ENCODE peak calls at places on chromosomes 1 and 21, in six cellular contexts. One of them, this sample, is unnamed.

GRCh38 chr21:22965455-22966125 is 1967.4 kb downstream of the NCAM2 start:
- DNase-seq in astrocyte: no peak
- DNase-seq in A549: no peak
- DNase-seq in MM.1S: no peak
- DNase-seq in neural progenitor cell: no peak
- DNase-seq in fibroblast of lung: no peak
- DNase-seq in this sample: peak; percentile 26

GRCh38 chr1:213326666-213327317 is 275.8 kb downstream of the RPS6KC1 start:
- DNase-seq in astrocyte: peak; percentile 75
- DNase-seq in fibroblast of lung: peak; percentile 69
- DNase-seq in neural progenitor cell: no peak
- DNase-seq in A549: no peak
- DNase-seq in MM.1S: no peak
- DNase-seq in this sample: no peak

GRCh38 chr1:11052839-11053757 is 6.1 kb upstream of the MASP2 start:
- DNase-seq in astrocyte: no peak
- DNase-seq in A549: no peak
- DNase-seq in neural progenitor cell: no peak
- DNase-seq in fibroblast of lung: no peak
- DNase-seq in MM.1S: peak; percentile 32
- DNase-seq in this sample: no peak

GRCh38 chr1:235632538-235633219 is 16.9 kb downstream of the GNG4 start:
- DNase-seq in neural progenitor cell: peak; percentile 46
- DNase-seq in fibroblast of lung: peak; percentile 43
- DNase-seq in astrocyte: peak; percentile 74
- DNase-seq in MM.1S: peak; percentile 63
- DNase-seq in A549: no peak
- DNase-seq in this sample: peak; percentile 37

GRCh38 chr21:32590130-32590529 is 4.8 kb upstream of the TCP10L start:
- DNase-seq in fibroblast of lung: no peak
- DNase-seq in neural progenitor cell: no peak
- DNase-seq in astrocyte: no peak
- DNase-seq in A549: no peak
- DNase-seq in MM.1S: no peak
- DNase-seq in this sample: no peak

GRCh38 chr1:202074985-202075773 is 47.5 kb upstream of the GPR37L1 start:
- DNase-seq in neural progenitor cell: no peak
- DNase-seq in MM.1S: no peak
- DNase-seq in fibroblast of lung: no peak
- DNase-seq in A549: no peak
- DNase-seq in astrocyte: no peak
- DNase-seq in this sample: no peak

GRCh38 chr1:246597340-246597739 is 31.1 kb downstream of the CNST start:
- DNase-seq in astrocyte: peak; percentile 58
- DNase-seq in fibroblast of lung: peak; percentile 94
- DNase-seq in A549: no peak
- DNase-seq in MM.1S: no peak
- DNase-seq in neural progenitor cell: no peak
- DNase-seq in this sample: peak; percentile 82

GRCh38 chr1:227888404-227889046 is 59.2 kb downstream of the WNT9A start:
- DNase-seq in MM.1S: no peak
- DNase-seq in neural progenitor cell: no peak
- DNase-seq in A549: no peak
- DNase-seq in fibroblast of lung: no peak
- DNase-seq in astrocyte: no peak
- DNase-seq in this sample: no peak

GRCh38 chr1:21577324-21577723 is 68.1 kb downstream of the ALPL start:
- DNase-seq in neural progenitor cell: no peak
- DNase-seq in A549: no peak
- DNase-seq in astrocyte: no peak
- DNase-seq in fibroblast of lung: no peak
- DNase-seq in MM.1S: no peak
- DNase-seq in this sample: no peak
- H3K4me1 ChIP-seq in neural progenitor cell: peaks cover 13% of the 10 kb centered on the region
- H3K4me1 ChIP-seq in A549: peaks cover 13% of the 10 kb centered on the region
- H3K4me1 ChIP-seq in astrocyte: peaks cover 10% of the 10 kb centered on the region
- H3K4me1 ChIP-seq in fibroblast of lung: no peaks in the 10 kb centered on the region
- H3K4me1 ChIP-seq in MM.1S: no peaks in the 10 kb centered on the region
- H3K4me1 ChIP-seq in this sample: no peaks in the 10 kb centered on the region

GRCh38 chr1:43843684-43844083 is 89.9 kb upstream of the ARTN start:
- DNase-seq in astrocyte: no peak
- DNase-seq in fibroblast of lung: no peak
- DNase-seq in MM.1S: no peak
- DNase-seq in A549: no peak
- DNase-seq in neural progenitor cell: no peak
- DNase-seq in this sample: no peak
- TF ChIP-seq CTCF in astrocyte: no peak
- TF ChIP-seq CTCF in fibroblast of lung: no peak
- TF ChIP-seq CTCF in MM.1S: no peak
- TF ChIP-seq CTCF in A549: no peak
- TF ChIP-seq CTCF in neural progenitor cell: no peak
- TF ChIP-seq CTCF in this sample: peak; percentile 44

DNA sequence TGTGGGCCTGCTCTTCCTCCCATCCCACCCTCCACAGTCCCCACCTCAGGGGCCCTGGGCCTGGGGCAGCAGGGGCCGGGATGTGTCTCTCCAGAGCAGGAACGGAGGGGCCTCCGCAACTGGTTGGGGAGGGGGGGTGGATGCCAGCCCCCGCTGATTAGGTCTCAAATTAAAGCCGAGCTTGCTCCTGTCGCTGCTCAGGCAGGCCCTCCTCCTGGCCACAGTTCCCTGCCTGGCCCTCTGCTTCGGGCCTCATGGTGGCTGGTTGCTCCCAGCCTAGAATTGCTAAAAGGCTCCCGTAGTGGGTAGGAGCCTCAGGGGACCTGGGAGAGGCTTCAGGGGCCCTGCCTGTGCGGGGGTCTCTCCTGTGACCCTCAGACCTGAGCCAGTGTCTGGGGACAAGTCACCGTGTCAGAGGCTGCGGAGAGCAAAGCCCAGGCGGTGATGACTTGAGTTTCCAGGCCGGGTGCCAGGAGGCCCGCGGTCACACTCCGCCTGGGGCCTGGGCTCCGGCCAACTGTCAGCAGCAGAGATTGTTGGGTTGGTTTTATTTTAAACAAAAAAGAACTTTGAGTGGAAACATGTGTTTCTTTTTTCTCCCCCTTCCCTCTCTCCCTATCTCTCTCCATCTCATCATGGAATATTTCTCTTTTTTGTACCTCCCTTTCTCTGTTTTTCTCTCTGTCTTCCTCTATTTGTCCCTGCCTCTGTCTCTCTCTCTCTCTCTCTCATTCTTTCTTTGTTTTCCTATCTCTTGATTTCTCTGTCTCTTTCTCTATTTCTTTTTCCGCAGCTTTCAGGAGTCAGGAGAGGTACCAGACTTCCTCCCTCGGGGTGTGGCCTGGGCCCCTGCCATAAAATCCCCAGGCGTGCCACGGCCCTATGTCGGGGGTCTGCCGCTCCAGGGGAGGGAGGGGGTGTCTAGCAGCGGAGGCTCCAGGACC is 20.0 kb upstream of the EPHA2 start:
- DNase-seq in astrocyte: peak; percentile 84
- DNase-seq in neural progenitor cell: peak; percentile 53
- DNase-seq in A549: no peak
- DNase-seq in fibroblast of lung: peak; percentile 94
- DNase-seq in MM.1S: no peak
- DNase-seq in this sample: no peak
- H3K27ac ChIP-seq in astrocyte: peak overlapping the region; percentile 84
- H3K27ac ChIP-seq in neural progenitor cell: peak overlapping the region; percentile 88
- H3K27ac ChIP-seq in A549: peak overlapping the region; percentile 96
- H3K27ac ChIP-seq in fibroblast of lung: peak overlapping the region; percentile 79
- H3K27ac ChIP-seq in MM.1S: no peak overlapping the region
- H3K27ac ChIP-seq in this sample: peak overlapping the region; percentile 2

DNA sequence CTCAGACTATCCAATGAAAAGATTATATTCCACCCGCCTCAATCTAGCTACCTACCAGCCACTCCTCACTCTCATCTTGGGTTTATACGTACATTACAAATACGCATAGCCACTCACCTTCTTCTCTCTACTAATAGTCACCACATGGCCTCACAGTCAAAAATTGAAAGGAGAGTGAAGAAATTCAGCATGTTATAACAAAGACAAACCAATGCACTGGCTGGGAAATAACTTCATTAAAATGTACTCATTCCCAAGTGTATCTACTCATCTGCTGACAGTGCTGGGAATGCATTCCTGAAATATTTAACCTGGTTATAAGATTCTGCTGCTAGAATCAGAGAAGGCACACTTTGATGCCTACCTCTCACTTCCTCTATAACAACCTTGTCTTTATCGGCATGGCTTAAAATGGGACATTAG is 6.5 kb downstream of the ZNF644 start:
- DNase-seq in fibroblast of lung: no peak
- DNase-seq in MM.1S: no peak
- DNase-seq in astrocyte: no peak
- DNase-seq in neural progenitor cell: no peak
- DNase-seq in A549: no peak
- DNase-seq in this sample: peak; percentile 96
- H3K4me1 ChIP-seq in fibroblast of lung: no peaks in the 10 kb centered on the region
- H3K4me1 ChIP-seq in MM.1S: peaks cover 19% of the 10 kb centered on the region
- H3K4me1 ChIP-seq in astrocyte: peaks cover 3% of the 10 kb centered on the region
- H3K4me1 ChIP-seq in neural progenitor cell: peaks cover 35% of the 10 kb centered on the region
- H3K4me1 ChIP-seq in A549: peaks cover 59% of the 10 kb centered on the region
- H3K4me1 ChIP-seq in this sample: peaks cover 33% of the 10 kb centered on the region

This sample was measured in foreskin keratinocyte.